ENCODE peak calls at places on chromosomes 16 and 17, in four cellular contexts. X is SK-N-SH, E is K562, N is HepG2. W is an unnamed sample.

GRCh38 chr16:74724820-74725549 is 24.3 kb upstream of the MLKL start:
- DNase-seq in N (no peak), X (no peak), E (no peak), W (no peak)

GRCh38 chr17:56808503-56808902 is 25.2 kb downstream of the C17orf67 start:
- DNase-seq in N (no peak), X (no peak), E (no peak), W (no peak)

GRCh38 chr17:83145831-83146230 is 66.4 kb downstream of the METRNL start:
- DNase-seq in E (no peak), N (no peak), X (no peak), W (no peak)

GRCh38 chr17:28033972-28034714 is 8.3 kb upstream of the NLK start:
- DNase-seq in E (peak; percentile 39), N (no peak), X (no peak), W (no peak)

GRCh38 chr17:74677558-74678466 is 34.9 kb downstream of the CD300LF start:
- DNase-seq in X (peak; percentile 77), N (no peak), E (no peak), W (no peak)

GRCh38 chr17:48970224-48970623 is 1.8 kb upstream of the GIP start:
- DNase-seq in N (no peak), E (peak; percentile 42), X (peak; percentile 34), W (no peak)

GRCh38 chr17:61420745-61421398 is 21.2 kb downstream of the TBX2 start:
- DNase-seq in N (no peak), E (peak; percentile 2), X (no peak), W (no peak)

GRCh38 chr17:2706911-2707510 is 4.6 kb downstream of the CLUH start:
- DNase-seq in E (no peak), X (no peak), N (no peak), W (no peak)

GRCh38 chr16:62254847-62255246 is 218.6 kb upstream of the CDH8 start:
- DNase-seq in X (peak; percentile 58), E (no peak), N (no peak), W (no peak)

GRCh38 chr17:9221231-9222180 is 200.2 kb downstream of the NTN1 start:
- DNase-seq in E (no peak), N (no peak), X (no peak), W (no peak)

GRCh38 chr17:37527249-37527851 is 37.7 kb downstream of the DUSP14 start:
- DNase-seq in E (peak; percentile 45), X (peak; percentile 53), N (peak; percentile 63), W (no peak)

GRCh38 chr17:70295329-70295728 is 126.0 kb downstream of the KCNJ2 start:
- DNase-seq in E (no peak), N (no peak), X (no peak), W (no peak)

GRCh38 chr16:68031951-68032350 is 8.9 kb downstream of the DUS2 start:
- DNase-seq in X (no peak), E (no peak), N (no peak), W (no peak)

GRCh38 chr16:48194828-48195566 is 39.2 kb upstream of the ABCC12 start:
- DNase-seq in X (no peak), N (peak; percentile 86), E (no peak), W (no peak)

GRCh38 chr16:67326472-67327309 is at the start of the genes KCTD19 and LRRC36:
- DNase-seq in E (peak; percentile 91), X (peak; percentile 98), N (peak; percentile 70), W (no peak)

GRCh38 chr17:79965806-79966205 is 69.9 kb downstream of the TBC1D16 start:
- DNase-seq in E (no peak), N (no peak), X (no peak), W (no peak)

GRCh38 chr17:66531826-66532439 is 229.5 kb downstream of the PRKCA start:
- DNase-seq in E (no peak), X (no peak), N (no peak), W (no peak)

GRCh38 chr16:25596194-25596593 is 95.6 kb upstream of the HS3ST4 start:
- DNase-seq in N (no peak), X (no peak), E (no peak), W (no peak)

GRCh38 chr17:15171433-15172047 is 93.6 kb downstream of the PMP22 start:
- DNase-seq in N (peak; percentile 37), X (peak; percentile 72), E (peak; percentile 41), W (no peak)

GRCh38 chr17:46818319-46818928 is at the start of gene WNT3:
- DNase-seq in N (no peak), X (peak; percentile 82), E (peak; percentile 86), W (no peak)

GRCh38 chr16:19907161-19907992 is 22.7 kb upstream of the GPRC5B start:
- DNase-seq in N (peak; percentile 67), E (peak; percentile 82), X (peak; percentile 79), W (peak; percentile 7)

GRCh38 chr16:15509051-15509592 is 74.7 kb downstream of the BMERB1 start:
- DNase-seq in E (peak; percentile 29), N (no peak), X (peak; percentile 27), W (no peak)

GRCh38 chr16:15401972-15402371 is 6.4 kb downstream of the MPV17L start:
- DNase-seq in E (no peak), N (no peak), X (no peak), W (no peak)

GRCh38 chr17:27379863-27380533 is 76.2 kb upstream of the KSR1 start:
- DNase-seq in N (no peak), X (peak; percentile 80), E (peak; percentile 68), W (no peak)

GRCh38 chr17:65785109-65785508 is 223.7 kb upstream of the AXIN2 start:
- DNase-seq in N (peak; percentile 95), E (no peak), X (no peak), W (no peak)

GRCh38 chr17:78412403-78412802 is 34.0 kb downstream of the PGS1 start:
- DNase-seq in N (no peak), X (peak; percentile 58), E (peak; percentile 58), W (no peak)

DNA sequence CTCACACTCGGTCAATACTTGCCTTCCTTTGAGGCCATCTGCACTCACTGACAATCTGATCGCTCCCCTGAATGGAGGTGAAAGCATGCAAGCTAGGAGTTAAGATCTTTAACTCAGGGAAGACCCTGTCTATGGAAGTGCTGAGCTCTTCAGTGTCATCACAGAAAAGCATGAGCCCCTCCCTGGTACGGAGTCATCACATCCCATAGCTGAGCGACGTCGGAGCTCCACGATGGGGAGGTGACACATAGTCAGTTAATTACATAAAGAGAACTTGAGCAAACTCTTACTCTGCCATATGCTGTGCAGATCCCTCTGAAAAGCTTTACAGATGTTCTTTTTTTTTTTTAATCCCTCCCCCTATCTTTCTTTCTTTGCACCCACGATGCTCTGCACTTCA is 463.2 kb downstream of the WWOX start:
- DNase-seq in X (no peak), E (no peak), N (no peak), W (no peak)
- TF ChIP-seq MXI1 in X (no peak), E (no peak), N (no peak), W (no peak)

GRCh38 chr17:60398227-60398959 is 6.5 kb upstream of the USP32 start:
- DNase-seq in X (no peak), E (no peak), N (no peak), W (peak; percentile 71)
- TF ChIP-seq CHD2 in X (no peak), E (no peak), N (no peak), W (no peak)

GRCh38 chr17:32515677-32516383 is 29.0 kb downstream of the CDK5R1 start:
- DNase-seq in X (no peak), N (no peak), E (no peak), W (peak; percentile 89)
- TF ChIP-seq MXI1 in X (no peak), N (no peak), E (no peak), W (peak; percentile 57)

DNA sequence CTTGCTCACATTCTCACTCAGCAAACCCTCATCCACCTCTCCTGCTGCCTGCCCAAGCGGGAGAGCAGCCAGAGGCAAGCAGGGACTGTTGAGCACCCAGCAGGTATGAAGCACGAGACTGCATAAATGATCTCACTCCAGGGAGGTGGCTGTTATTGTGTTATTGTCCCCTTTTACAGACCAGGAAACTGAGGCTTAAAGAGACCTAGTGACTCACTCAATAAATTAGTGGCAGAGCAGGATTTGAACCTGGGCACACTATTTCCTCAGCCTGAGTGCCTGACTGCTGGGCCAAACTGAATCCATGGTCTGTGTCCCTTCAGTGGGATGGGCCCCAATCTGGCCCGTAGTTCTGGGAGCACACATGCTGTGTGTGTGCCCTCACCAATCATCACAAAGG is 12.3 kb upstream of the MAP2K3 start:
- DNase-seq in E (no peak), N (no peak), X (no peak), W (no peak)
- TF ChIP-seq CHD2 in E (no peak), N (no peak), X (no peak), W (no peak)

DNA sequence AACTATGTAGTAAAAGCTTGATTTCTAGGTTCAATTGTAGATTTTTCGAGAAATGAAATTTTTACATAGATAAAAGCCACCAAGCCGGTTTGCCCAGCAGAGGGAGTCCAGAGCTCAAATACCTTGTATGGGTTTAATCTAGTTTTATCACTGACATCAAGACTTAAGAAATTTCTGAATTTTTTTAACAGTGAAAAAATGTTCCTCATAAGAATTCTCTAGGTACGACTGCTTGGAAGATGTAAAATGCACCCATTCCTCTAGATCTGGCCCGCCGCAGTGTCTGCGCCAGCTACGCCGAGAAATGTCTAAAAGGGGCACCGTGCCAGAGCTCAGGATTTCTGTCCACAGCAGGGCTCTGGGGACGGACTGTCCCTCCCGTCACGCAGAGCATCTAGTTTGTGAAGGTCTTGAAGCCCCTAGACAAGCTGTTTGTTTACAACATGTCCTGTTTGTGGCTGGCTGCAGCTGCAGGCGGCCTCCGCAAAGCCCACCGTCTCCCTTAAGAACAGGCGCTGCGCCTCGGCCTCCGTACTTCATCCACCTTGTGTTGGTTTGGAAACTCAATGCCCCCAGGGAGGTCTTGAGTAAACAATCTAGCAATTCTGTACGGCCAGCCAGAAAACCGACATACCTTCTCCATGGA is 24.8 kb downstream of the MAP1LC3B start:
- DNase-seq in E (no peak), X (peak; percentile 73), N (peak; percentile 29), W (no peak)
- TF ChIP-seq MXI1 in E (no peak), X (no peak), N (no peak), W (no peak)

GRCh38 chr16:56247808-56248207 is 56.5 kb downstream of the GNAO1 start:
- DNase-seq in E (no peak), N (no peak), X (no peak), W (no peak)

GRCh38 chr16:56247018-56247417 is 55.7 kb downstream of the GNAO1 start:
- DNase-seq in N (no peak), E (no peak), X (no peak), W (no peak)

GRCh38 chr16:56245197-56245596 is 53.9 kb downstream of the GNAO1 start:
- DNase-seq in X (no peak), N (no peak), E (no peak), W (no peak)

GRCh38 chr16:56244612-56245011 is 53.3 kb downstream of the GNAO1 start:
- DNase-seq in X (no peak), E (no peak), N (no peak), W (no peak)

DNA sequence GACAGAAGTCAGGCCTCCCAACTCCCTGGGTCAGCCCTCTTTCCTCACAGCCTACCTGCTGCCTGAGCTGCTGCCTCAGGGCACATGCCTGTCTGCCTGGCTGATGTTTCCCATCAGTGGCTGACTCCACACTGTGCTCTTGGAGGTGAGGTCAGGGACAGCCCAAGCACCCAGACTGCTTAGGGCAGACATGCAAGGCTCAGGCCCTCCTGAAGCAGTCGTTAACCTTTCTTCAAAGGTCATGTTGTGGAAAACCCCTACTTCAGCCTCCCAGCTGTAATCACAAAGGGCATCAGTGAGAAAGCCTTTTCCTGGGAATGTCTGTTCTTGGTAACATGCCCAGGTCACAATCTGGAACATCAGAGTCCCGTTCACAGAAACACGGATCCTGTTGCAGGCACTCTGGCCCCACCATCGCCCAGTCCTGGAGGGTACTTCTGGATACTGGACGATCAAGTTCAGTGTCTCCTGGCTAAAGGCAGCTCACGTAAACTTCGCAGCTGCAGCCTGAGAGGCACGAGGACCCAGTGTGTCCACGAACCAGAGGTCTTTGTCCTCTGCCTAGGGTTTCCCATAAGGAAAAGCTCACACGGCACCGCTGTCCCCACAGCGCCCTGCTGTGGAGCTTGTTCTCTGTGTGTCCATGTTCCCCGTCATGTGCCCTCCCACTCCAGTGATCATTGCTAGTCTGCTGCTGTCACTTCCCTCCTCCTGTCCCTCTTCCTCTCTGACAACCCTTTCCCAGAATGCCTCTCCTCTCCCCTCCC is 54.9 kb downstream of the GNAO1 start:
- DNase-seq in E (no peak), N (peak; percentile 18), X (peak; percentile 56), W (no peak)
- TF ChIP-seq CHD2 in E (no peak), N (no peak), X (peak; percentile 27), W (no peak)